ENCODE peak calls at places on chromosomes 12 and 14, in nine cellular contexts. Y is small intestine; C is activated CD4-positive, CD25-positive, alpha-beta regulatory T cell; B is CD8-positive, alpha-beta memory T cell; X is neural progenitor cell; Z is MG63; P is NCI-H1105; A is retina; K is activated T-helper 9 cell treated with anti-CD3 and anti-CD28 coated beads, Interleukin-2, amount 50 U/mL, for 16 hours. J is an unnamed sample.

GRCh38 chr12:125387206-125387605 is 322.0 kb downstream of the AACS start:
- DNase-seq in X (no peak), P (no peak), K (no peak), Y (peak), B (no peak), A (no peak), C (no peak), Z (no peak), J (no peak)

GRCh38 chr14:21038416-21039058 is 3.6 kb upstream of the RNASE7 start:
- DNase-seq in Y (no peak), A (no peak), X (no peak), Z (no peak), C (no peak), P (no peak), K (no peak), B (no peak), J (no peak)

GRCh38 chr12:86727151-86727550 is 471.0 kb upstream of the MGAT4C start:
- DNase-seq in P (peak), K (no peak), B (no peak), C (no peak), A (no peak), Z (peak), X (no peak), Y (no peak), J (no peak)

GRCh38 chr14:49972840-49973239 is 80.0 kb downstream of the ARF6 start:
- DNase-seq in A (no peak), B (no peak), Z (peak), X (no peak), P (no peak), Y (peak), K (no peak), C (no peak), J (no peak)

GRCh38 chr14:91326514-91326832 is 82.0 kb upstream of the GPR68 start:
- DNase-seq in K (no peak), B (no peak), Y (peak), P (no peak), A (no peak), X (no peak), Z (no peak), C (no peak), J (no peak)

GRCh38 chr12:124527861-124528561 is 39.4 kb downstream of the NCOR2 start:
- DNase-seq in K (no peak), C (no peak), P (peak), X (no peak), Z (peak), Y (no peak), A (peak), B (no peak), J (no peak)

GRCh38 chr14:105324871-105325270 is 10.3 kb downstream of the PACS2 start:
- DNase-seq in Z (no peak), P (no peak), X (no peak), Y (no peak), B (no peak), A (no peak), K (no peak), C (no peak), J (no peak)

GRCh38 chr12:130468700-130469245 is 131.1 kb downstream of the PIWIL1 start:
- DNase-seq in A (no peak), P (no peak), C (no peak), Y (no peak), K (no peak), B (no peak), Z (no peak), X (no peak), J (no peak)

GRCh38 chr14:37140176-37140575 is 32.2 kb downstream of the SLC25A21 start:
- DNase-seq in B (no peak), K (no peak), P (no peak), C (no peak), X (no peak), A (no peak), Y (no peak), Z (no peak), J (no peak)

GRCh38 chr12:26113194-26113654 is 11.6 kb downstream of the BHLHE41 start:
- DNase-seq in A (peak), X (peak), Z (no peak), B (no peak), Y (peak), P (peak), C (no peak), K (no peak), J (no peak)

GRCh38 chr14:54329082-54329695 is 67.6 kb upstream of the CDKN3 start:
- DNase-seq in Z (peak), Y (peak), A (peak), B (no peak), C (no peak), K (no peak), P (peak), X (peak), J (no peak)

GRCh38 chr12:111154180-111154579 is 214.7 kb downstream of the PHETA1 start:
- DNase-seq in B (no peak), K (no peak), A (peak), C (no peak), Y (no peak), X (peak), Z (no peak), P (no peak), J (no peak)

GRCh38 chr12:54678131-54678530 is 30.0 kb upstream of the DCD start:
- DNase-seq in B (no peak), P (no peak), X (no peak), Y (no peak), K (no peak), A (no peak), Z (no peak), C (no peak), J (no peak)

GRCh38 chr12:27351476-27351875 is 18.8 kb downstream of the BMAL2 start:
- DNase-seq in B (no peak), P (no peak), K (no peak), Z (no peak), C (no peak), X (no peak), A (no peak), Y (no peak), J (no peak)

GRCh38 chr14:101252443-101253214 is 308.7 kb upstream of the DIO3 start:
- DNase-seq in Y (no peak), Z (no peak), C (no peak), P (no peak), K (no peak), X (no peak), B (no peak), A (no peak), J (no peak)

GRCh38 chr12:172732-173161 is 41.2 kb downstream of the SLC6A12 start:
- DNase-seq in K (no peak), A (no peak), X (no peak), Y (no peak), B (no peak), Z (no peak), P (no peak), C (no peak), J (no peak)

GRCh38 chr14:101857226-101857625 is 95.7 kb downstream of the PPP2R5C start:
- DNase-seq in P (no peak), X (no peak), Y (no peak), Z (no peak), A (no peak), B (no peak), C (no peak), K (no peak), J (no peak)

GRCh38 chr12:89770391-89770790 is 61.8 kb upstream of the ATP2B1 start:
- DNase-seq in Y (no peak), K (no peak), A (no peak), Z (no peak), X (no peak), P (no peak), C (no peak), B (no peak), J (no peak)

GRCh38 chr12:45483571-45483970 is 245.9 kb upstream of the ARID2 start:
- DNase-seq in Y (no peak), C (no peak), X (no peak), B (no peak), K (no peak), A (no peak), P (no peak), Z (peak), J (no peak)

GRCh38 chr14:32254952-32255679 is 52.0 kb upstream of the RNU6-8 start:
- DNase-seq in A (peak), Z (peak), Y (peak), P (peak), B (peak), C (peak), K (peak), X (peak), J (no peak)

GRCh38 chr14:54564071-54564798 is 2.7 kb upstream of the SAMD4A start:
- DNase-seq in B (peak), K (no peak), Y (peak), A (peak), P (peak), X (peak), C (no peak), Z (no peak), J (no peak)

GRCh38 chr12:73383584-73384229 is 1111.5 kb downstream of the TRHDE start:
- DNase-seq in B (no peak), C (no peak), X (no peak), Z (no peak), A (no peak), P (peak), K (no peak), Y (peak), J (no peak)

GRCh38 chr12:6279256-6279628 is 31.2 kb upstream of the PLEKHG6 start:
- DNase-seq in Y (no peak), P (no peak), K (no peak), X (no peak), Z (no peak), C (no peak), B (no peak), A (no peak), J (no peak)

GRCh38 chr12:102631274-102631673 is 150.9 kb upstream of the IGF1 start:
- DNase-seq in X (no peak), K (no peak), Y (no peak), A (no peak), Z (no peak), P (no peak), C (no peak), B (no peak), J (no peak)

GRCh38 chr14:90681889-90682429 is 134.3 kb downstream of the TTC7B start:
- DNase-seq in Z (no peak), K (no peak), B (no peak), P (no peak), Y (peak), A (no peak), X (no peak), C (no peak), J (no peak)

J was measured in natural killer cell treated with Interleukin-12 subunit alpha and Interleukin-12 subunit beta and Interleukin-15 and Interleukin-18, amount 100 ng/mL, for 72 hours.